ENCODE peak calls at places on chromosomes 13 and 19, in seven cellular contexts. Y is body of pancreas, R is fibroblast of lung, C is left ventricle myocardium inferior, U is IMR-90, O is tibial nerve, N is GM23248. Q is an unnamed sample.
A peak's percentile ranks its signal among the peaks of the same experiment; 100 is the strongest.

GRCh38 chr13:40518481-40518882 is 148.0 kb downstream of the FOXO1 start:
- DNase-seq in Y (peak; percentile 69), R (peak; percentile 57), C (no peak), U (no peak), O (no peak), N (no peak), Q (no peak)

GRCh38 chr13:98033277-98034247 is 80.1 kb downstream of the IPO5 start:
- DNase-seq in Y (peak; percentile 33), R (peak; percentile 47), C (no peak), U (peak; percentile 44), O (no peak), N (peak; percentile 86), Q (peak; percentile 18)

GRCh38 chr19:45187421-45188100 is 9.0 kb downstream of the BLOC1S3 start:
- DNase-seq in Y (no peak), R (no peak), C (no peak), U (no peak), O (no peak), N (peak; percentile 29), Q (no peak)

GRCh38 chr19:16106121-16106520 is 5.6 kb upstream of the RAB8A start:
- DNase-seq in Y (no peak), R (peak; percentile 59), C (no peak), U (peak; percentile 53), O (no peak), N (peak; percentile 78), Q (peak; percentile 34)

GRCh38 chr13:102817907-102818306 is 19.0 kb downstream of the BIVM start:
- DNase-seq in Y (no peak), R (peak; percentile 66), C (no peak), U (no peak), O (no peak), N (no peak), Q (no peak)

GRCh38 chr19:13022111-13022858 is 27.0 kb downstream of the NFIX start:
- DNase-seq in Y (no peak), R (peak; percentile 70), C (peak; percentile 45), U (peak; percentile 76), O (no peak), N (peak; percentile 84), Q (peak; percentile 82)

GRCh38 chr19:1066748-1067340 is at the start of gene ARHGAP45:
- DNase-seq in Y (peak; percentile 57), R (no peak), C (no peak), U (no peak), O (no peak), N (peak; percentile 63), Q (no peak)

GRCh38 chr13:38767506-38768265 is 80.8 kb downstream of the FREM2 start:
- DNase-seq in Y (peak; percentile 8), R (no peak), C (no peak), U (no peak), O (no peak), N (no peak), Q (no peak)

GRCh38 chr13:76822691-76823267 is 63.4 kb downstream of the KCTD12 start:
- DNase-seq in Y (no peak), R (peak; percentile 17), C (no peak), U (peak; percentile 34), O (no peak), N (peak; percentile 74), Q (no peak)

GRCh38 chr13:36548129-36548528 is 115.8 kb downstream of the CCNA1 start:
- DNase-seq in Y (no peak), R (no peak), C (peak; percentile 16), U (no peak), O (no peak), N (no peak), Q (no peak)

GRCh38 chr19:3725640-3726310 is 17.6 kb downstream of the TJP3 start:
- DNase-seq in Y (peak; percentile 95), R (peak; percentile 12), C (no peak), U (no peak), O (no peak), N (no peak), Q (peak; percentile 34)

GRCh38 chr19:11578342-11579142 is 1.1 kb upstream of the ACP5 start:
- DNase-seq in Y (peak; percentile 64), R (no peak), C (peak; percentile 42), U (no peak), O (no peak), N (no peak), Q (no peak)

GRCh38 chr19:41898235-41898634 is 15.3 kb downstream of the ARHGEF1 start:
- DNase-seq in Y (no peak), R (no peak), C (no peak), U (no peak), O (no peak), N (no peak), Q (no peak)

GRCh38 chr19:41903161-41903953 is 20.4 kb downstream of the ARHGEF1 start:
- DNase-seq in Y (no peak), R (no peak), C (no peak), U (no peak), O (no peak), N (no peak), Q (no peak)

GRCh38 chr19:41904118-41904870 is 21.3 kb downstream of the ARHGEF1 start:
- DNase-seq in Y (peak; percentile 81), R (no peak), C (no peak), U (no peak), O (no peak), N (no peak), Q (no peak)

GRCh38 chr19:41902594-41902993 is 19.6 kb downstream of the ARHGEF1 start:
- DNase-seq in Y (no peak), R (no peak), C (no peak), U (no peak), O (no peak), N (no peak), Q (no peak)

DNA sequence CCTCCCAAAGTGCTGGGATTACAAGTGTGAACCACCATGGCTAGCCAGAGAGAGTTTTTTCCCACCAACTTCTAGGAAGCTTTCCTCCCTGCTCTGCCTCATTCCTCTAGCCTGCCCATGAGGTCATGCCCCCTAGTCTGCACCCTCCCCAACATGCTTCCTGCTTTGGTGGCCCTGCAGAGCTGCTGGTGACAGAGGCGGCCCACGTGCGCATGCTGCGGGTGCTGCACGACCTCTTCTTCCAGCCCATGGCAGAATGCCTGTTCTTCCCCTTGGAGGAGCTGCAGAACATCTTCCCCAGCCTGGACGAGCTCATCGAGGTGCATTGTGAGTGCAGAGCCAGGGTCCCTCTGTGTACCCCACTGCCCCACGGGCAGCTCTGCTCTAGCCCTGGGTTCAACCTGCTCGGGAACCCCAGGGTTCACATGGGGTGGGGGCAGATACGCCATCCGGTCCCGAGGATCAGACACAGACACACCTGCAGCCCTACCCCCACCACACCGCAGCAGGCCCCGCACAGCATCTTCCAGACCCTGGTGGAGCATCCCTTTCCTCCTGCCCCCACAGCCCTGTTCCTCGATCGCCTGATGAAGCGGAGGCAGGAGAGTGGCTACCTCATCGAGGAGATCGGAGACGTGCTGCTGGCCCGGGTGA is 18.9 kb downstream of the ARHGEF1 start:
- DNase-seq in Y (no peak), R (no peak), C (no peak), U (no peak), O (no peak), N (no peak), Q (no peak)
- H3K36me3 ChIP-seq in Y (peaks cover 5% of the 10 kb centered on the region), R (peaks cover 33% of the 10 kb centered on the region), C (peaks cover 96% of the 10 kb centered on the region), U (peaks cover 71% of the 10 kb centered on the region), O (peaks cover 100% of the 10 kb centered on the region), N (peaks cover 17% of the 10 kb centered on the region), Q (peaks cover 72% of the 10 kb centered on the region)

GRCh38 chr19:56595548-56595899 is 422 bp downstream of the ZNF71 start:
- DNase-seq in Y (no peak), R (peak; percentile 19), C (no peak), U (peak; percentile 9), O (no peak), N (no peak), Q (no peak)
- H3K4me3 ChIP-seq in Y (peak overlapping the region; percentile 96), R (peak overlapping the region; percentile 99), C (peak overlapping the region; percentile 98), U (peak overlapping the region; percentile 96), O (peak overlapping the region; percentile 84), N (peak overlapping the region; percentile 89), Q (peak overlapping the region; percentile 99)

DNA sequence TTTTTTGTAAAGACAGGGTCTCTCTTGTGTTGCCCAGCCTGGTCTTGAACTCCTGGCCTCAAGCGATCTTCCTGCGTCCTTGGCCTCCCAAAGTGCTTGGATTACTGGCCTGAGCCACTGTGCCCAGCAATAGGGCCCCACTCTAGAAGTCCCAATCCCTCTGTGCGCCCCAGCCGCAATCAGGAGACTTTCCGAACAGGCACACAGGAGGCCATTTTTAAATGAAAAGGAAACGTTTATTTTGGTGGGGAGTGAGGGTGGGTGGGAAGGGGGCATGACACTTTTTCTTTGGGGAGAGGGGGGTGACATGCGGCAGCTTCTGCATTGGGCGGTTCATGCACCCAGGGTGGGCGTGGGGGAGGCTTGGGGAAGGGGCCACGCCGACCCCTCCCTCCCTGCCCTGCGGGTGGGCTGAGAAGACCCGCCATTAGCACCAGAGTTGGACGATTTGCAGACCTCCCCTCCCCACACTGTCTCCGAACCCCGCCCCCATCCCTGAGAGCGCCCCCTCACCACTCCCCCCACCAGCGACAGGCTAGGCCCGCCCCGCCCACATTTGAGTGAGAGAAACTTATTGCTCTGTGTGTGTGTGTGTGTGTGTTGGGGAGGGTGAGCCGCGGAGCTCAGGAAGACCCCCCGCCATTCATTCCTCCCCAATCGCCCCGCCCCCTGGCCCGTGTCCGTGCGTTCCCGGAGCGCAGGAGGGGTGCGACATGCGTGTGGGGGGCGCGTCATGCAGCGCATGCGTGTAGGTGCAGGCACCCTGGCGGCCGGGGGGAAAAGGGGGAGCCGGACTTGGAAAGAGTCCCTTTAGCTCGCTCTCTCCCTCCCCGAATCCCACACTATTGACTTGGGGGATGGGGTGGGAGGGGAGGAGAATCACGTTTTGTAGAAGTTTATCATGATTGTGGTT is 17.2 kb downstream of the KCNC3 start:
- DNase-seq in Y (peak; percentile 20), R (no peak), C (no peak), U (no peak), O (no peak), N (peak; percentile 13), Q (peak; percentile 43)
- H3K27me3 ChIP-seq in Y (peaks cover 19% of the 10 kb centered on the region), R (peaks cover 5% of the 10 kb centered on the region), C (peaks cover 73% of the 10 kb centered on the region), U (peaks cover 41% of the 10 kb centered on the region), O (peaks cover 3% of the 10 kb centered on the region), N (peaks cover 21% of the 10 kb centered on the region), Q (peaks cover 74% of the 10 kb centered on the region)

DNA sequence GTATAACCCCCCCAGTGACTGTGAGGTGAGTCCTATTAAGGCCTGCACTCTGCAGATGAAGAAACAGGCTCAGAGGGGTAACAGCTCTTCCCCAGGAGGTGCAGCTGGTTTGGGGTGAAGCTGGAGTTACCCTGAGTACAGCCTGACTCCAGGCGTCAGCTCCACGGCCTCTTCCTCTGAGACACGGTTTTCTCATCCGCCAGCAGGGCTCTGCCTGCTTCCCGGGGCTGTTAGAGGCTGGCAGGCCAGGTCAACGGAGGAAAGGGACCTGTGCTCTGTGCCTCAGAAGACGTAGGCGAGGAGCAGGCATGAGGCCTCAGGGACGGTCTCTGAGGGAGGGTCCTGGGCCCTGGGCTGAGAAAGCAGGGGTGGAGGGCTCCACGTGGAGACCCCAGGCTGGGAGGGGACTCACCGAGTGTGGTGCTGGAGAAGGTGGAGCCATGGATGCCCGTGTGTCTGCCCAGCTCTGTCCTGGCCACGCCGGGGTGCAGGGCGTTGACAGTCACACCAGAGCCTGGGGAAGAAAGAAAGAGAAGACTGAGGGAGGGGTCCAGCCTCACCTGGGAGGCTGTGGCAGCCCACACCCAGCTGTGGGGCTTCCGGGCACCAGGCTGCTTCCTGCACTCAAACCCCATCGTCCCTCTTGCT is 9.0 kb upstream of the GP6 start:
- DNase-seq in Y (no peak), R (no peak), C (no peak), U (no peak), O (no peak), N (no peak), Q (no peak)
- H3K36me3 ChIP-seq in Y (peaks cover 17% of the 10 kb centered on the region), R (no peaks in the 10 kb centered on the region), C (peaks cover 97% of the 10 kb centered on the region), U (peaks cover 39% of the 10 kb centered on the region), O (peaks cover 100% of the 10 kb centered on the region), N (no peaks in the 10 kb centered on the region), Q (peaks cover 54% of the 10 kb centered on the region)

Q was measured in MG63.